ENCODE peak calls at places on chromosomes 6 and 20, in four cellular contexts. One of them, this sample, is unnamed.

GRCh38 chr6:32953775-32954174 is 878 bp upstream of the HLA-DMA start:
- DNase-seq in H9: no peak
- DNase-seq in neuronal stem cell: no peak
- DNase-seq in H1: no peak
- DNase-seq in this sample: no peak

GRCh38 chr6:21501815-21502214 is 91.7 kb upstream of the SOX4 start:
- DNase-seq in H9: no peak
- DNase-seq in neuronal stem cell: no peak
- DNase-seq in H1: no peak
- DNase-seq in this sample: no peak

GRCh38 chr6:32666420-32667300 is at the start of gene HLA-DQB1:
- DNase-seq in H9: peak; percentile 75
- DNase-seq in neuronal stem cell: peak; percentile 31
- DNase-seq in H1: no peak
- DNase-seq in this sample: peak; percentile 17

GRCh38 chr20:39195495-39196129 is 233.5 kb downstream of the DHX35 start:
- DNase-seq in H9: no peak
- DNase-seq in neuronal stem cell: peak; percentile 15
- DNase-seq in H1: peak; percentile 53
- DNase-seq in this sample: no peak

GRCh38 chr6:80196914-80197313 is 90.4 kb downstream of the BCKDHB start:
- DNase-seq in H9: no peak
- DNase-seq in neuronal stem cell: no peak
- DNase-seq in H1: no peak
- DNase-seq in this sample: no peak

GRCh38 chr6:129981598-129981997 is 36.8 kb upstream of the L3MBTL3 start:
- DNase-seq in H9: no peak
- DNase-seq in neuronal stem cell: no peak
- DNase-seq in H1: no peak
- DNase-seq in this sample: peak; percentile 5

GRCh38 chr20:48556956-48557355 is 270.8 kb downstream of the PREX1 start:
- DNase-seq in H9: no peak
- DNase-seq in neuronal stem cell: peak; percentile 17
- DNase-seq in H1: no peak
- DNase-seq in this sample: no peak

GRCh38 chr20:49328790-49329189 is 50.9 kb upstream of the ZNFX1 start:
- DNase-seq in H9: no peak
- DNase-seq in neuronal stem cell: no peak
- DNase-seq in H1: no peak
- DNase-seq in this sample: no peak

GRCh38 chr20:61629361-61630239 is 377.5 kb downstream of the CDH4 start:
- DNase-seq in H9: no peak
- DNase-seq in neuronal stem cell: no peak
- DNase-seq in H1: no peak
- DNase-seq in this sample: no peak

GRCh38 chr6:63685453-63686379 is 50.1 kb downstream of the PHF3 start:
- DNase-seq in H9: no peak
- DNase-seq in neuronal stem cell: no peak
- DNase-seq in H1: no peak
- DNase-seq in this sample: no peak

GRCh38 chr20:46770330-46771194 is 61.1 kb downstream of the SLC2A10 start:
- DNase-seq in H9: no peak
- DNase-seq in neuronal stem cell: no peak
- DNase-seq in H1: no peak
- DNase-seq in this sample: no peak

GRCh38 chr6:32952817-32953739 is at the start of gene HLA-DMA:
- DNase-seq in H9: peak; percentile 97
- DNase-seq in neuronal stem cell: peak; percentile 54
- DNase-seq in H1: peak; percentile 82
- DNase-seq in this sample: peak; percentile 97

GRCh38 chr6:25706314-25707014 is 48.1 kb upstream of the SLC17A4 start:
- DNase-seq in H9: no peak
- DNase-seq in neuronal stem cell: no peak
- DNase-seq in H1: no peak
- DNase-seq in this sample: peak; percentile 2

GRCh38 chr6:123655520-123656306 is 19.0 kb upstream of the TRDN start:
- DNase-seq in H9: no peak
- DNase-seq in neuronal stem cell: no peak
- DNase-seq in H1: no peak
- DNase-seq in this sample: peak; percentile 22

GRCh38 chr6:80214436-80215022 is 108.1 kb downstream of the BCKDHB start:
- DNase-seq in H9: no peak
- DNase-seq in neuronal stem cell: peak; percentile 40
- DNase-seq in H1: no peak
- DNase-seq in this sample: peak; percentile 72

GRCh38 chr6:74467533-74468215 is 738.2 kb downstream of the COL12A1 start:
- DNase-seq in H9: no peak
- DNase-seq in neuronal stem cell: no peak
- DNase-seq in H1: no peak
- DNase-seq in this sample: peak; percentile 50
- H2BK15ac ChIP-seq in H9: no peak overlapping the region
- H2BK15ac ChIP-seq in neuronal stem cell: no peak overlapping the region
- H2BK15ac ChIP-seq in H1: no peak overlapping the region
- H2BK15ac ChIP-seq in this sample: no peak overlapping the region

GRCh38 chr20:51577432-51578144 is 35.1 kb upstream of the NFATC2 start:
- DNase-seq in H9: no peak
- DNase-seq in neuronal stem cell: no peak
- DNase-seq in H1: no peak
- DNase-seq in this sample: no peak

GRCh38 chr20:51575486-51575885 is 33.0 kb upstream of the NFATC2 start:
- DNase-seq in H9: no peak
- DNase-seq in neuronal stem cell: no peak
- DNase-seq in H1: no peak
- DNase-seq in this sample: no peak

GRCh38 chr20:51581571-51581970 is 39.1 kb upstream of the NFATC2 start:
- DNase-seq in H9: no peak
- DNase-seq in neuronal stem cell: no peak
- DNase-seq in H1: no peak
- DNase-seq in this sample: no peak

GRCh38 chr20:51578145-51578459 is 35.6 kb upstream of the NFATC2 start:
- DNase-seq in H9: no peak
- DNase-seq in neuronal stem cell: no peak
- DNase-seq in H1: no peak
- DNase-seq in this sample: no peak

DNA sequence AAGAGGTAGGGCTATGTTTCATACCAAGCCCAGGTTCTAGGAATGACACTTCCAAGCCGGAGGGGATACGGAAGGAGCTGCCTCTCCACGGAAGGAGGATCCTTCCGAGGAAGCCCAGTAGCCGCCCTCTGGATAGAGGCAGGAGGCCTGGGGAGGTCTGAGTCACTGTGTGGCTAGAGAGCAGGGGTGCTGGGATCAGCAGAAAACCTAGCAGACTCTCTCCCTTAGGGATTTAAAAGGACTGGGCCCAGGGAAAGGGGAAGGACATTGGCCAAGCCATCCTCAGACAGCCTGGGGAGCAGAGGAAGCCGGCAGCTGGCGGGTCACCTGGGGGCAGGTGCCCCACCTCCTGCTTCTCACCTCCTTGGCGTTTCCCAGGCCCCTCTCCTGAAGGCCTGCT is 36.6 kb upstream of the NFATC2 start:
- DNase-seq in H9: no peak
- DNase-seq in neuronal stem cell: no peak
- DNase-seq in H1: no peak
- DNase-seq in this sample: peak; percentile 86
- H2BK12ac ChIP-seq in H9: no peak overlapping the region
- H2BK12ac ChIP-seq in neuronal stem cell: no peak overlapping the region
- H2BK12ac ChIP-seq in H1: no peak overlapping the region
- H2BK12ac ChIP-seq in this sample: no peak overlapping the region

DNA sequence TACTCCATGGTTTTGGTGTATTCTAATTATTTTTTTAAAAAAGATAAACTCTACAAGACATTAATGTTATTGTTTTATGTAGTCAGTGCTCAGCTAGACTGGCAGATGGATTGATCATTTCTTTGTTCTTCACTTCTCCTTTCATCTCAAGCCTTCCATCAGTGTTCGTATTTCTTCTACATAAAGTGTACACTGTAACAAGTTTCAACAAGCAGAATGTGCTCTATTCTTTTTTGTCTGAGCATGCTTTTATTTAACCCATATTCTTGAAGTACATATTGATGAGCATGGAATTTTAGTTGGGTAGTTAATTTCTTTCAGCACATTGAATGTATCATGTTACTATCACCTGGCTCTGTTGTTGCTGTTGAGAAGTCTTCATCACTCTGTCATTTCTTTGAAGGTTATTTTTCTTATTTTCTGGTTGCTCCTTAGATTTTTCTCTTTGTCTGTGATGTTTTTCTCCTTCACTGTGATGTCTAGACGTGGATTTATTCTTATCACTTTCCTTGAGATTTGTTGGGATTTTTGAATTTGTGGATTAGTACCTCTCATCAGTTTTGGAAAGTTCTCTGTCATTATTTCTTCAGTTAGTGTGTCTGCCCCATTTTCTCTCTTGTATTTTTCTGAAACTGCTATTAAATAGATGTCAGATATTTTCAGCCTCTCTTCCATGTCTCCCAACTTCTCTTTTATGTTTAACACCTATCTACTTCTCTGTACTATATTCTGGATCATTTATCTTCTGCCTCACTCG is 48.5 kb downstream of the TGM2 start:
- DNase-seq in H9: no peak
- DNase-seq in neuronal stem cell: no peak
- DNase-seq in H1: no peak
- DNase-seq in this sample: no peak
- H2BK15ac ChIP-seq in H9: no peak overlapping the region
- H2BK15ac ChIP-seq in neuronal stem cell: no peak overlapping the region
- H2BK15ac ChIP-seq in H1: no peak overlapping the region
- H2BK15ac ChIP-seq in this sample: no peak overlapping the region

DNA sequence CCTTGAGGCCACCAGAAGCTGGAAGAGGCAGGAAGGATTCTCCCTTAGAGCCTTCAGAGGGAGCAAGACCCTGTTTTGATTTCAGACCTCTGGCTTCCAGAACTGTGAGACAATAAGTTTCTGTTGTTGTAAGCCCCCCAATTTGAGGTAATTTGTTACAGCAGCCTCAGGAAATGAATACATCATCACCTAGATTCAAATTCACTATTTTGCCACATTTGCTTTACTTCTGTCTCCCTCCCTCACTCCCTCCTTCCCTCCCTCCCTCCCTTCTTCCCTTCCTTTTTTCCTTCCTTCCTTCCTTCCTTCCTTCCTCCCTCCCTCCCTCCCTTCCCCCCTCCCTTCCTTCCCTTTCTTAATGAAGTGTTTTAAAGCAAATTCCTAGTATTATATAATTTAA is 58.1 kb upstream of the KIF13A start:
- DNase-seq in H9: no peak
- DNase-seq in neuronal stem cell: no peak
- DNase-seq in H1: no peak
- DNase-seq in this sample: no peak
- H2BK12ac ChIP-seq in H9: no peak overlapping the region
- H2BK12ac ChIP-seq in neuronal stem cell: no peak overlapping the region
- H2BK12ac ChIP-seq in H1: no peak overlapping the region
- H2BK12ac ChIP-seq in this sample: no peak overlapping the region